ENCODE peak calls at places on chromosome 21, in nine cellular contexts. E, T, A, D, R, J, Z, K and Y are unnamed samples. For H3K27me3 and H3K4me1, the result is how much of the 10 kb centered on the place peaks cover.

GRCh38 chr21:44803651-44804050 is 2.0 kb upstream of the UBE2G2 start:
- DNase-seq in A (no peak), T (no peak), Z (no peak), J (no peak), D (no peak), E (no peak), R (peak), K (no peak), Y (no peak)

GRCh38 chr21:42724226-42724920 is 71.0 kb downstream of the PDE9A start:
- DNase-seq in Z (no peak), R (peak), J (peak), A (no peak), D (no peak), E (no peak), K (peak), T (no peak), Y (no peak)

GRCh38 chr21:34965200-34966174 is 83.6 kb downstream of the RUNX1 start:
- DNase-seq in K (peak), R (no peak), J (peak), A (no peak), D (no peak), Z (no peak), T (no peak), E (no peak), Y (no peak)

GRCh38 chr21:35510294-35510693 is 461.2 kb upstream of the RUNX1 start:
- DNase-seq in Z (no peak), D (no peak), R (no peak), T (no peak), J (no peak), K (no peak), E (no peak), A (no peak), Y (no peak)

GRCh38 chr21:44713846-44714245 is 2.5 kb upstream of the TSPEAR start:
- DNase-seq in E (no peak), T (no peak), K (no peak), Z (no peak), R (no peak), A (no peak), J (no peak), D (no peak), Y (no peak)

GRCh38 chr21:37848721-37849490 is 67.4 kb downstream of the KCNJ6 start:
- DNase-seq in R (no peak), T (no peak), D (no peak), Z (no peak), A (no peak), E (no peak), J (peak), K (no peak), Y (no peak)

GRCh38 chr21:44485254-44485793 is 30.0 kb downstream of the LRRC3 start:
- DNase-seq in T (no peak), D (no peak), Z (no peak), R (peak), A (no peak), K (peak), E (no peak), J (no peak), Y (peak)

GRCh38 chr21:38356898-38357297 is 100.1 kb downstream of the KCNJ15 start:
- DNase-seq in R (no peak), Z (no peak), K (no peak), D (no peak), A (no peak), E (no peak), J (no peak), T (no peak), Y (no peak)

GRCh38 chr21:43006874-43007208 is 32.5 kb downstream of the PKNOX1 start:
- DNase-seq in T (no peak), J (no peak), K (peak), Z (no peak), R (no peak), A (no peak), E (no peak), D (no peak), Y (no peak)

GRCh38 chr21:44919111-44919912 is 1.4 kb downstream of the ITGB2 start:
- DNase-seq in Z (peak), R (no peak), K (no peak), A (no peak), E (no peak), J (no peak), T (no peak), D (peak), Y (peak)

GRCh38 chr21:15669247-15669646 is 60.5 kb upstream of the USP25 start:
- DNase-seq in E (no peak), Z (no peak), A (no peak), R (no peak), K (peak), D (no peak), T (no peak), J (peak), Y (no peak)

GRCh38 chr21:22791986-22792560 is 1793.9 kb downstream of the NCAM2 start:
- DNase-seq in Z (no peak), J (peak), K (peak), T (no peak), A (no peak), E (peak), D (no peak), R (peak), Y (no peak)

GRCh38 chr21:42640486-42640885 is 12.9 kb upstream of the PDE9A start:
- DNase-seq in J (no peak), Z (no peak), D (no peak), K (no peak), R (peak), T (no peak), A (no peak), E (peak), Y (no peak)

GRCh38 chr21:36816556-36817130 is 117.7 kb downstream of the SIM2 start:
- DNase-seq in A (no peak), E (no peak), T (no peak), J (no peak), D (no peak), R (no peak), K (no peak), Z (no peak), Y (no peak)

GRCh38 chr21:22200378-22201092 is 1202.3 kb downstream of the NCAM2 start:
- DNase-seq in R (no peak), T (no peak), Z (no peak), E (no peak), A (no peak), K (no peak), D (no peak), J (no peak), Y (no peak)

GRCh38 chr21:35511298-35512162 is 462.4 kb upstream of the RUNX1 start:
- DNase-seq in R (no peak), Z (no peak), T (no peak), E (no peak), K (peak), J (peak), A (no peak), D (no peak), Y (no peak)

GRCh38 chr21:15935530-15935929 is 205.7 kb downstream of the USP25 start:
- DNase-seq in E (no peak), Z (no peak), K (no peak), J (no peak), D (no peak), T (no peak), R (no peak), A (no peak), Y (no peak)

GRCh38 chr21:42833439-42833815 is 45.9 kb downstream of the WDR4 start:
- DNase-seq in Z (no peak), T (peak), E (peak), K (peak), A (no peak), R (peak), D (no peak), J (no peak), Y (no peak)

GRCh38 chr21:44887807-44888580 is 14.5 kb upstream of the PTTG1IP start:
- DNase-seq in A (peak), T (no peak), R (no peak), Z (peak), J (no peak), D (peak), E (no peak), K (no peak), Y (no peak)

GRCh38 chr21:18951291-18952038 is 547.9 kb upstream of the TMPRSS15 start:
- DNase-seq in D (no peak), J (no peak), E (peak), R (no peak), A (no peak), Z (no peak), T (no peak), K (no peak), Y (no peak)

GRCh38 chr21:37792046-37792445 is 124.2 kb downstream of the KCNJ6 start:
- DNase-seq in J (peak), Z (no peak), K (peak), T (no peak), D (no peak), R (no peak), A (no peak), E (no peak), Y (no peak)

GRCh38 chr21:44710756-44711326 is 531 bp downstream of the TSPEAR start:
- DNase-seq in A (no peak), T (no peak), D (no peak), K (no peak), E (no peak), R (no peak), J (no peak), Z (peak), Y (no peak)

GRCh38 chr21:43978060-43978459 is 34.0 kb upstream of the TRAPPC10 start:
- DNase-seq in Z (no peak), D (no peak), A (no peak), K (no peak), R (no peak), T (no peak), J (no peak), E (no peak), Y (no peak)

GRCh38 chr21:30444204-30444603 is 4.1 kb downstream of the KRTAP15-1 start:
- DNase-seq in D (no peak), Z (no peak), K (no peak), R (no peak), J (no peak), T (no peak), A (no peak), E (no peak), Y (no peak)

GRCh38 chr21:17854771-17855170 is 35.6 kb upstream of the C21orf91 start:
- DNase-seq in R (no peak), K (no peak), J (peak), T (no peak), E (no peak), D (no peak), Z (no peak), A (no peak), Y (no peak)

GRCh38 chr21:29504751-29505321 is 206.1 kb downstream of the BACH1 start:
- DNase-seq in E (no peak), A (no peak), K (no peak), D (no peak), J (peak), R (no peak), Z (no peak), T (no peak), Y (no peak)

GRCh38 chr21:25421327-25422028 is 185.8 kb downstream of the MRPL39 start:
- DNase-seq in D (no peak), K (peak), R (no peak), J (peak), A (no peak), Z (no peak), T (no peak), E (peak), Y (peak)

GRCh38 chr21:29449306-29449940 is 150.7 kb downstream of the BACH1 start:
- DNase-seq in A (no peak), K (no peak), J (no peak), D (no peak), Z (no peak), T (no peak), E (no peak), R (no peak), Y (no peak)

GRCh38 chr21:34335316-34335715 is 28.5 kb upstream of the KCNE2 start:
- DNase-seq in Z (no peak), K (no peak), J (peak), T (no peak), D (no peak), R (no peak), A (no peak), E (no peak), Y (no peak)

GRCh38 chr21:42532466-42533181 is 19.0 kb downstream of the SLC37A1 start:
- DNase-seq in R (peak), J (no peak), D (peak), A (peak), Z (peak), T (no peak), K (peak), E (peak), Y (no peak)

GRCh38 chr21:35969281-35969680 is 91.0 kb downstream of the SETD4 start:
- DNase-seq in Z (no peak), J (no peak), K (no peak), D (no peak), R (no peak), A (no peak), E (no peak), T (no peak), Y (no peak)

GRCh38 chr21:35316933-35317332 is 267.8 kb upstream of the RUNX1 start:
- DNase-seq in A (no peak), T (no peak), Z (no peak), J (peak), D (no peak), K (peak), R (no peak), E (no peak), Y (no peak)

GRCh38 chr21:16815228-16815627 is 697.6 kb upstream of the CXADR start:
- DNase-seq in T (no peak), K (no peak), J (no peak), A (no peak), E (no peak), R (no peak), D (no peak), Z (no peak), Y (no peak)

GRCh38 chr21:46050651-46051378 is 47.1 kb upstream of the COL6A2 start:
- DNase-seq in J (no peak), T (no peak), Z (no peak), E (no peak), A (no peak), R (no peak), K (no peak), D (no peak), Y (no peak)

GRCh38 chr21:46051379-46051770 is 46.5 kb upstream of the COL6A2 start:
- DNase-seq in J (no peak), T (no peak), E (no peak), D (no peak), A (no peak), R (no peak), K (no peak), Z (no peak), Y (no peak)

GRCh38 chr21:46049890-46050650 is 47.8 kb upstream of the COL6A2 start:
- DNase-seq in D (no peak), R (peak), A (no peak), J (no peak), Z (no peak), K (no peak), T (no peak), E (no peak), Y (no peak)

GRCh38 chr21:46046471-46046870 is 51.4 kb upstream of the COL6A2 start:
- DNase-seq in J (no peak), R (no peak), T (no peak), D (no peak), K (no peak), A (no peak), E (no peak), Z (no peak), Y (no peak)

GRCh38 chr21:46048926-46049889 is 48.7 kb upstream of the COL6A2 start:
- DNase-seq in D (peak), Z (no peak), J (peak), T (peak), R (peak), A (peak), K (peak), E (peak), Y (no peak)
- TF ChIP-seq CTCF in D (no peak), Z (no peak), J (no peak), T (no peak), R (no peak), A (no peak), K (no peak), E (no peak), Y (no peak)

DNA sequence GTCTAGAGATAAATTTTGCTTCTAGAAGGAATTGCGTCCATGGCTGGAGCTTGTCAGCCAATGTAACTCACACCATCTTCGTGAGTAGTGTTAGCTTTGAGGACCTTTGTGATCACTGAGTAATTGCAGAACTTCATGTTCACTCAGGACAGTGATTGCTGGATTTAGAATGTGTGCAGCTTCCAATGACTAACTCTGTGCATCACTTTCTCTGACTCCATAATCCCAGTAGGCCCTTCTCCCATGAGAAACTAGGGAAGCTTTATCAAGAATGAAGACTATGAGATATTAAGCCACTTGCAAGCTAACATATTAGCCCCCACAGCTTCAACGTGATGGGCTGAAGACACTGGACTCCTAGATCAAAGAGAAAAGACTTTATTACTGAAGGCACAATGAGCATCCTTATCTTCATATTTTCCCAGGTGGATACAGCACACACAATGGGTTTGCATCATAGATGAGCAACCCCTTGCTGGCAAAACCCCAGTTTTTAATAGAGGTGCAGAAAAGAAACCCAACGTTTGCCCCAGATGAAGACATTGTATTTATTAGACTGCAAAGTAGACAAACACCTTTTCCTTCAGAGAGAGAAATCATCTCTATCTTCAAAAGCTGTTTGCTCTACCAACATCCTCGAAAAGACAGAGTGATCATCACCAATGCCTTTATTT is 561.0 kb downstream of the LTN1 start:
- DNase-seq in D (no peak), A (no peak), Z (no peak), T (no peak), R (no peak), J (no peak), E (no peak), K (no peak), Y (no peak)
- H3K27me3 ChIP-seq in D (under half), A (under half), Z (under half), T (under half), R (under half), J (under half), E (under half), K (under half), Y (under half)

GRCh38 chr21:33206771-33207290 is 22.9 kb upstream of the IFNAR2 start:
- DNase-seq in Z (no peak), K (no peak), D (no peak), T (no peak), R (peak), J (no peak), E (no peak), A (no peak), Y (no peak)

GRCh38 chr21:33201945-33202344 is 27.8 kb upstream of the IFNAR2 start:
- DNase-seq in R (no peak), E (no peak), Z (no peak), K (no peak), T (no peak), D (no peak), A (no peak), J (no peak), Y (no peak)

GRCh38 chr21:33202464-33203363 is 27.0 kb upstream of the IFNAR2 start:
- DNase-seq in J (no peak), E (no peak), Z (no peak), D (no peak), K (no peak), R (peak), A (no peak), T (no peak), Y (no peak)

GRCh38 chr21:33205476-33205875 is 24.3 kb upstream of the IFNAR2 start:
- DNase-seq in Z (no peak), D (no peak), T (no peak), J (no peak), K (no peak), A (no peak), E (no peak), R (peak), Y (no peak)

GRCh38 chr21:33203371-33203724 is 26.4 kb upstream of the IFNAR2 start:
- DNase-seq in J (no peak), K (no peak), T (no peak), A (no peak), D (no peak), R (peak), Z (no peak), E (no peak), Y (no peak)
- H3K4me1 ChIP-seq in J (under half), K (under half), T (under half), A (under half), D (under half), R (under half), Z (under half), E (under half), Y (under half)

DNA sequence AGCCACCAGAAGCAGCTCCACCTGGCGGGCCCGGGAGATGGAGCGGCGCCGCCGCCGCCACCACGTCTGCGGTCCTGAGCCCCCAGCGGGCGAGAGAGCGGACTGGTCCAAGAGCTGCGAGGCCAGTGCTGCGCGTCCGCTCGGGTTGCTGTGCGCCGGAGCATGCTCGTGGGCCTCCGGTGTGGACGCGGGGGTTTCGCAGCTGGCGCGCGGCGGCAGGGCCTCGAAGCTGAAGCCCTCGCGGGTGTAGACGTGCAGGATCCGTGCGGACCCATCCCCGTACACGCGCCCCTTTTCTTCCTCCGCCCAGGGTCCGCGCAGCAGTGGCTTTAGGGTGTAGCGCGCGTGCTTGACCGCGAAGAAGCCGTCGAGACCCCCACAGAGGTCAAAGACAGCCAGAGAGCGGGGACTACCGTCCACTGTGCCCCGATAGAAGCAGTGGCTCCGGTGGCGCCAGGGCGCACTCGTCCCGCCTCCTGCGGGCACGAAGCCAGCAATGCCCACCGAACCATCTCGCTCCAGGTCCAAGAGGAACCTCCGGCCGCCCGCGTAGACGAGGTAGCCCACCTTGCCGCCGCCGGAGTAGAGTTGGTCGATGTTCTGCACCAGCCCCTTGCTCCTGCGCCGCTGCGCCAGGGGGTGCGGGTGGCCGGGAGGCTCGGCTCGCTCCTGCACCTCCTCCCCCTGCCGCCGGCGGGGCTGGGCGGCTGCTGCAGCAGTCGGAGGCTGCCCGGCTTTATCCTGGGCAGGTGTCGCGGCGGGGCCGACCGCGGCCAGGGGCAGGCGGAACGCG is 1.1 kb downstream of the ADAMTS5 start:
- DNase-seq in T (peak), E (peak), Z (peak), D (peak), K (no peak), J (no peak), R (no peak), A (peak), Y (no peak)
- TF ChIP-seq CTCF in T (no peak), E (no peak), Z (no peak), D (peak), K (peak), J (no peak), R (no peak), A (peak), Y (no peak)

GRCh38 chr21:41317458-41317857 is 857 bp downstream of the FAM3B start:
- DNase-seq in E (peak), K (no peak), T (no peak), D (no peak), R (no peak), J (no peak), Z (no peak), A (no peak), Y (no peak)
- H3K27me3 ChIP-seq in E (under half), K (under half), T (under half), D (half or more), R (under half), J (under half), Z (under half), A (half or more), Y (under half)

GRCh38 chr21:40925481-40925880 is 78.5 kb upstream of the DSCAM start:
- DNase-seq in J (no peak), T (no peak), D (no peak), Z (no peak), R (no peak), K (no peak), A (no peak), E (no peak), Y (no peak)

GRCh38 chr21:40926238-40926637 is 79.3 kb upstream of the DSCAM start:
- DNase-seq in R (no peak), Z (no peak), K (no peak), J (no peak), A (no peak), D (no peak), T (no peak), E (no peak), Y (no peak)

GRCh38 chr21:40924641-40925040 is 77.7 kb upstream of the DSCAM start:
- DNase-seq in J (no peak), A (no peak), K (no peak), Z (no peak), D (no peak), E (no peak), T (no peak), R (no peak), Y (no peak)

GRCh38 chr21:40923914-40924313 is 77.0 kb upstream of the DSCAM start:
- DNase-seq in Z (no peak), A (no peak), R (no peak), T (no peak), K (no peak), D (no peak), J (no peak), E (no peak), Y (no peak)

DNA sequence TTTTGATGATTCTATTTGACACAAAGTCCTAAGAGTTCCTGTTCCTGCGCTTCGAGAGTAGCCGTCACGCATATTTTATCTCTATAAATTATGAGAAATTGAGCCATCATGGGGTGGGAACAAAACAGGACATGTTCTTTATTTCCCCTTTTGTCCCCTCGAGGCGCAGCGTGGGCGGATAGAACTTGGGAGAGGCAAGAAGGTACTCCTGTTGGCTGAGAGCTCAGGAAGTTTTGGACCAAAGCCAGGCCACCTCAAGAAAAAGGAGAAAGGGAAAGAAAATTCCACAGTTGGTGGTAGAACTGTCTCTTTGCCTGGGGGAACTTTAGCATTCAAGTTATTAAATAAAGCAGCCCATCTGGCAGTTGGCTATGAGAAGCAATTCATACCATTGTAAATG is 76.4 kb upstream of the DSCAM start:
- DNase-seq in R (no peak), J (no peak), D (no peak), E (no peak), K (no peak), A (no peak), T (no peak), Z (no peak), Y (no peak)
- H3K4me1 ChIP-seq in R (under half), J (under half), D (under half), E (under half), K (under half), A (under half), T (under half), Z (under half), Y (under half)